ENCODE peak calls at places on chromosomes 2 and 18, in four cellular contexts. G, S, D and W are unnamed samples.

GRCh38 chr18:48766025-48766424 is 184.7 kb downstream of the SMAD7 start:
- DNase-seq in S (no peak), D (no peak), G (no peak), W (no peak)

GRCh38 chr18:49479381-49480137 is 7.5 kb downstream of the C18orf32 start:
- DNase-seq in G (no peak), D (no peak), S (no peak), W (no peak)

GRCh38 chr18:57083485-57083884 is 63.4 kb upstream of the BOD1L2 start:
- DNase-seq in G (no peak), S (no peak), D (no peak), W (no peak)

GRCh38 chr2:101466426-101466825 is 8.5 kb downstream of the RFX8 start:
- DNase-seq in G (no peak), S (no peak), D (no peak), W (no peak)

GRCh38 chr2:172281648-172282576 is 145.5 kb upstream of the ITGA6 start:
- DNase-seq in G (no peak), S (no peak), D (no peak), W (no peak)

GRCh38 chr2:145811467-145812162 is 1291.7 kb upstream of the ZEB2 start:
- DNase-seq in S (no peak), D (no peak), G (no peak), W (no peak)

GRCh38 chr18:47461977-47462376 is 210.5 kb upstream of the SKOR2 start:
- DNase-seq in S (no peak), D (no peak), G (no peak), W (no peak)

GRCh38 chr18:59029663-59030421 is 109.8 kb upstream of the SEC11C start:
- DNase-seq in S (no peak), D (no peak), G (no peak), W (no peak)

GRCh38 chr2:903223-903900 is 47.3 kb upstream of the SNTG2 start:
- DNase-seq in G (no peak), D (no peak), S (no peak), W (no peak)

GRCh38 chr2:238099709-238100048 is 461 bp upstream of the ESPNL start:
- DNase-seq in G (no peak), S (no peak), D (no peak), W (no peak)

GRCh38 chr2:109236147-109236546 is 107.1 kb downstream of the SH3RF3 start:
- DNase-seq in S (no peak), G (no peak), D (no peak), W (no peak)

GRCh38 chr18:69008538-69008937 is 210.7 kb downstream of the CCDC102B start:
- DNase-seq in G (no peak), S (no peak), D (no peak), W (no peak)

GRCh38 chr18:21110667-21111350 is 804 bp downstream of the ROCK1 start:
- DNase-seq in S (no peak), G (no peak), D (peak), W (peak)

GRCh38 chr2:109324859-109325258 is 195.9 kb downstream of the SH3RF3 start:
- DNase-seq in G (no peak), D (no peak), S (peak), W (no peak)

GRCh38 chr18:11137400-11137799 is 12.0 kb downstream of the PIEZO2 start:
- DNase-seq in S (no peak), G (no peak), D (no peak), W (no peak)

GRCh38 chr18:32669549-32670165 is 103.2 kb downstream of the KLHL14 start:
- DNase-seq in G (no peak), D (no peak), S (no peak), W (no peak)

GRCh38 chr2:8694737-8695136 is 12.9 kb downstream of the ID2 start:
- DNase-seq in S (no peak), D (no peak), G (no peak), W (no peak)

GRCh38 chr2:46163804-46164569 is 133.2 kb upstream of the EPAS1 start:
- DNase-seq in D (no peak), G (no peak), S (no peak), W (no peak)